ENCODE peak calls at places on chromosomes 13 and 19, in six cellular contexts. P is GM23338, C is transverse colon, Z is breast epithelium, R is stomach, D is spleen. U is an unnamed sample.

GRCh38 chr13:40130871-40131636 is 475.6 kb downstream of the COG6 start:
- DNase-seq in P (no peak), D (no peak), R (no peak), Z (no peak), C (peak), U (no peak)

GRCh38 chr19:44847144-44848035 is 1.3 kb downstream of the NECTIN2 start:
- DNase-seq in D (peak), P (peak), Z (peak), R (peak), C (peak), U (no peak)

GRCh38 chr13:28557725-28558124 is 62.8 kb upstream of the FLT1 start:
- DNase-seq in R (no peak), C (no peak), D (no peak), P (no peak), Z (no peak), U (no peak)

GRCh38 chr19:9075064-9075964 is 11.5 kb upstream of the OR1M1 start:
- DNase-seq in C (peak), D (no peak), R (peak), Z (peak), P (peak), U (peak)

GRCh38 chr13:81058916-81059290 is 718.0 kb upstream of the SPRY2 start:
- DNase-seq in P (no peak), Z (no peak), R (no peak), C (no peak), D (no peak), U (no peak)

GRCh38 chr19:3387645-3388589 is 21.5 kb downstream of the NFIC start:
- DNase-seq in P (no peak), D (peak), R (peak), C (peak), Z (peak), U (peak)

GRCh38 chr13:32255744-32256120 is 59.4 kb downstream of the ZAR1L start:
- DNase-seq in D (no peak), P (no peak), Z (no peak), C (no peak), R (no peak), U (no peak)

GRCh38 chr19:49987159-49987698 is 26.3 kb upstream of the SIGLEC11 start:
- DNase-seq in Z (peak), D (peak), R (peak), P (peak), C (peak), U (peak)

GRCh38 chr19:28012361-28012760 is 1200.6 kb downstream of the UQCRFS1 start:
- DNase-seq in D (no peak), C (no peak), P (peak), R (no peak), Z (no peak), U (no peak)

GRCh38 chr19:15091918-15092753 is 10.1 kb downstream of the OR1I1 start:
- DNase-seq in Z (no peak), C (no peak), P (peak), R (no peak), D (no peak), U (no peak)

GRCh38 chr19:34261335-34262109 is 7.2 kb downstream of the GARRE1 start:
- DNase-seq in P (peak), R (no peak), C (no peak), Z (no peak), D (no peak), U (no peak)

GRCh38 chr19:55694656-55695491 is 19.8 kb downstream of the EPN1 start:
- DNase-seq in R (no peak), P (no peak), D (peak), Z (no peak), C (no peak), U (no peak)

GRCh38 chr13:112885782-112886268 is 83.2 kb upstream of the MCF2L start:
- DNase-seq in Z (peak), D (peak), R (peak), C (peak), P (peak), U (peak)

GRCh38 chr13:95106562-95106961 is 194.7 kb downstream of the ABCC4 start:
- DNase-seq in R (no peak), Z (no peak), D (no peak), P (no peak), C (no peak), U (no peak)

GRCh38 chr19:18648971-18649310 is 12.1 kb downstream of the KLHL26 start:
- DNase-seq in C (no peak), R (no peak), D (no peak), Z (no peak), P (no peak), U (no peak)

GRCh38 chr19:18650468-18651001 is 13.7 kb downstream of the KLHL26 start:
- DNase-seq in P (no peak), Z (no peak), D (no peak), C (peak), R (peak), U (peak)

GRCh38 chr19:18651300-18651699 is 14.5 kb downstream of the KLHL26 start:
- DNase-seq in D (no peak), Z (no peak), C (no peak), P (no peak), R (no peak), U (no peak)

GRCh38 chr19:18649371-18650047 is 12.7 kb downstream of the KLHL26 start:
- DNase-seq in Z (no peak), C (peak), R (no peak), P (no peak), D (peak), U (no peak)

DNA sequence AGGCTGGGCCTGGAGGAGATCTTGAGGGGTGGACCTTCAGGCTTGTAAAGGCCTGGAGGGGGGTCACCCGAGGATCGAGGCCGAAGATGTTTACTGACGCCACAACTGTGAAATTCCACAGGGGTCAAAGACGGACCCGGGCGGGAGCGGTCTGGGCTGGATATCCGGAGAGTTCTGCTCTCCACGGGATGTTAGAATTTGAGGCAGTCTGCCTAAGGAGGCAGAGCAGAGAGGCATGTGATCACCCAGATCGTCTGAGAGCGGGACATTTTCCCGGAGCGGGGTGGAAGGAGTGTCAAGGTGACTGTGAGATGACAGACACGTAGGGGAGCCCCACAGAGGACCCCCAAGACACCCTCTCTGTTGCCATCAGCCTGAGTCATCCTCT is 13.2 kb downstream of the KLHL26 start:
- DNase-seq in C (no peak), P (no peak), D (no peak), Z (no peak), R (no peak), U (no peak)
- H3K4me3 ChIP-seq in C (no peak), P (no peak), D (no peak), Z (peak), R (no peak), U (peak)

DNA sequence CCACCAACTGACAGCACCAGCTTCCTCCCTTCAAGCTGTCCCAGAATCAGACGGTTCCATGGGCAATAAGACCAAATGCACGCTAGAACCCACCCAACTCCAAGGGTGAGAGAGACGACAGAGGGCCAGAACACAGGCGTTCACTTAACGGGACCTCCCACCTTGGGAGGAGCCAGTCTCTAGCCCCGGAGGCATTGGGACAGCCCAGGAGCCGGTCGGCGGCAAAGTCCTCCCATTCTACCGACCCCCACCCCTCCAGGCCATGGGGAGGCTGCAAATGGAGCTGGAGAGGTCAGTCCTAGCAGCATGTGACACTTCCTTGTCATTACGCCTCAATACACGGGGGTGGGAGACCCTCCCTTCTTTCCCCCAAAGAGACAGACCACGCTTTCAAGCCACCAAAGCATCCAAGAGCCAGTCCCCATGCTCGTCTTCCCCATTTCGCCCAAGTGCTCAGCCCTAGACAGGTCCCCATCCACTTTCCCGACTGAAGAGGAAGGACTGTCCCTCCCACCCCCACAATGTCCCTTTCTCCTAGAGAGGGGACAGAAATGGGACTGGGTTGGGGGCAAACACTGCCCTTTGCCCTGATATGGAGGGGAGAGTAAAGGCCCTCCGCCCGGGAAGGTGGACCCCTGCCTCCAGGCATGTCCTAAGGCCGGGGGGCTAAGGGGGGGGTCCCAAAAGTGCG is 967 bp downstream of the KHSRP start:
- DNase-seq in P (peak), R (no peak), C (peak), Z (no peak), D (peak), U (no peak)
- TF ChIP-seq POLR2AphosphoS5 in P (no peak), R (no peak), C (no peak), Z (no peak), D (no peak), U (no peak)

GRCh38 chr19:47470447-47471195 is 1.1 kb downstream of the SLC8A2 start:
- DNase-seq in Z (no peak), P (no peak), D (no peak), C (no peak), R (no peak), U (no peak)
- H3K4me3 ChIP-seq in Z (no peak), P (peak), D (no peak), C (no peak), R (peak), U (peak)

GRCh38 chr19:38324431-38324830 is 4.8 kb downstream of the KCNK6 start:
- DNase-seq in R (no peak), P (no peak), Z (no peak), C (no peak), D (no peak), U (no peak)

GRCh38 chr19:38323276-38323675 is 3.6 kb downstream of the KCNK6 start:
- DNase-seq in C (no peak), Z (no peak), P (no peak), R (no peak), D (no peak), U (no peak)

GRCh38 chr19:38319421-38320258 is at the start of gene KCNK6:
- DNase-seq in D (peak), C (peak), Z (peak), R (peak), P (peak), U (no peak)

GRCh38 chr19:38320969-38321339 is 1.3 kb downstream of the KCNK6 start:
- DNase-seq in D (no peak), P (no peak), R (no peak), Z (no peak), C (no peak), U (no peak)

GRCh38 chr19:38321646-38322323 is 2.1 kb downstream of the KCNK6 start:
- DNase-seq in D (no peak), R (no peak), P (no peak), Z (no peak), C (peak), U (no peak)
- TF ChIP-seq POLR2AphosphoS5 in D (peak), R (peak), P (no peak), Z (no peak), C (peak), U (peak)

U was measured in esophagus muscularis mucosa.